ENCODE peak calls at places on chromosomes 4 and X, in six cellular contexts. I is K562, B is GM12891, H is H1, Q is HepG2, Z is GM12878. X is an unnamed sample.

GRCh38 chr4:157572951-157573350 is 352.4 kb downstream of the GRIA2 start:
- DNase-seq in I (no peak), B (no peak), H (no peak), Q (no peak), Z (no peak), X (no peak)

GRCh38 chrX:70208479-70208878 is 26.0 kb upstream of the AWAT1 start:
- DNase-seq in I (no peak), B (no peak), H (no peak), Q (no peak), Z (no peak), X (no peak)

GRCh38 chr4:65007841-65008439 is 598.7 kb upstream of the TECRL start:
- DNase-seq in I (peak), B (peak), H (no peak), Q (peak), Z (no peak), X (no peak)

GRCh38 chr4:106746451-106746850 is 289.7 kb downstream of the DKK2 start:
- DNase-seq in I (no peak), B (no peak), H (no peak), Q (no peak), Z (no peak), X (no peak)

GRCh38 chr4:163988391-163988790 is 493.9 kb downstream of the TMA16 start:
- DNase-seq in I (no peak), B (no peak), H (no peak), Q (no peak), Z (no peak), X (no peak)

GRCh38 chrX:15739886-15740285 is 1.8 kb downstream of the CA5B start:
- DNase-seq in I (no peak), B (no peak), H (no peak), Q (no peak), Z (no peak), X (no peak)

GRCh38 chr4:141759796-141760425 is 123.5 kb downstream of the IL15 start:
- DNase-seq in I (no peak), B (no peak), H (no peak), Q (no peak), Z (no peak), X (no peak)

GRCh38 chr4:88522702-88523324 is 763 bp downstream of the PYURF start:
- DNase-seq in I (peak), B (peak), H (no peak), Q (peak), Z (no peak), X (peak)

GRCh38 chrX:40108959-40109287 is 11.2 kb upstream of the BCOR start:
- DNase-seq in I (peak), B (no peak), H (no peak), Q (no peak), Z (no peak), X (peak)

GRCh38 chrX:54484666-54485065 is 11.4 kb downstream of the FGD1 start:
- DNase-seq in I (no peak), B (no peak), H (no peak), Q (no peak), Z (no peak), X (no peak)

GRCh38 chrX:137926090-137926489 is 360.2 kb downstream of the ZIC3 start:
- DNase-seq in I (peak), B (no peak), H (no peak), Q (no peak), Z (no peak), X (no peak)

GRCh38 chr4:180855184-180855583 is 1388.0 kb upstream of the TENM3 start:
- DNase-seq in I (no peak), B (no peak), H (no peak), Q (no peak), Z (no peak), X (no peak)

GRCh38 chrX:44244008-44244407 is 99.5 kb downstream of the EFHC2 start:
- DNase-seq in I (peak), B (no peak), H (no peak), Q (no peak), Z (no peak), X (no peak)

GRCh38 chr4:138938371-138938699 is 77.2 kb upstream of the NOCT start:
- DNase-seq in I (peak), B (no peak), H (no peak), Q (peak), Z (no peak), X (no peak)

GRCh38 chr4:5720980-5721379 is 10.0 kb downstream of the EVC start:
- DNase-seq in I (no peak), B (no peak), H (no peak), Q (no peak), Z (no peak), X (no peak)

GRCh38 chrX:19554786-19555185 is 39.5 kb upstream of the MAP3K15 start:
- DNase-seq in I (no peak), B (no peak), H (no peak), Q (no peak), Z (peak), X (no peak)

GRCh38 chrX:8981742-8982141 is 52.2 kb downstream of the FAM9B start:
- DNase-seq in I (no peak), B (no peak), H (no peak), Q (no peak), Z (no peak), X (no peak)

GRCh38 chr4:134787315-134787714 is 585.7 kb upstream of the PABPC4L start:
- DNase-seq in I (no peak), B (no peak), H (no peak), Q (no peak), Z (no peak), X (no peak)

GRCh38 chrX:78573630-78574029 is 85.5 kb downstream of the RTL3 start:
- DNase-seq in I (no peak), B (no peak), H (no peak), Q (no peak), Z (no peak), X (no peak)

GRCh38 chr4:147754037-147754445 is 22.2 kb downstream of the ARHGAP10 start:
- DNase-seq in I (no peak), B (no peak), H (no peak), Q (no peak), Z (no peak), X (no peak)

GRCh38 chr4:142418697-142419096 is 427.4 kb downstream of the INPP4B start:
- DNase-seq in I (no peak), B (no peak), H (no peak), Q (no peak), Z (no peak), X (no peak)

GRCh38 chrX:142089193-142089592 is 115.9 kb downstream of the MAGEC2 start:
- DNase-seq in I (no peak), B (no peak), H (no peak), Q (no peak), Z (no peak), X (no peak)

GRCh38 chr4:83865417-83866150 is 329.7 kb downstream of the GPAT3 start:
- DNase-seq in I (no peak), B (no peak), H (no peak), Q (no peak), Z (no peak), X (no peak)

GRCh38 chr4:111187108-111187507 is 564.2 kb upstream of the PITX2 start:
- DNase-seq in I (no peak), B (no peak), H (no peak), Q (no peak), Z (no peak), X (no peak)

GRCh38 chr4:122764808-122765189 is 32.3 kb downstream of the BBS12 start:
- DNase-seq in I (no peak), B (no peak), H (no peak), Q (no peak), Z (no peak), X (no peak)

GRCh38 chrX:31224321-31225012 is 152.6 kb upstream of the FTHL17 start:
- DNase-seq in I (no peak), B (no peak), H (no peak), Q (no peak), Z (no peak), X (no peak)

GRCh38 chr4:85298037-85298436 is 176.9 kb upstream of the ARHGAP24 start:
- DNase-seq in I (no peak), B (no peak), H (no peak), Q (no peak), Z (no peak), X (no peak)

GRCh38 chr4:6032249-6033244 is 14.3 kb upstream of the C4orf50 start:
- DNase-seq in I (peak), B (no peak), H (no peak), Q (no peak), Z (no peak), X (no peak)

GRCh38 chr4:52982246-52982950 is 120.3 kb downstream of the RASL11B start:
- DNase-seq in I (peak), B (no peak), H (no peak), Q (peak), Z (no peak), X (no peak)

GRCh38 chrX:151970661-151971060 is 3.8 kb downstream of the GABRE start:
- DNase-seq in I (no peak), B (no peak), H (no peak), Q (peak), Z (no peak), X (no peak)

GRCh38 chr4:13184199-13184598 is 299.9 kb downstream of the RAB28 start:
- DNase-seq in I (no peak), B (no peak), H (no peak), Q (no peak), Z (no peak), X (no peak)

GRCh38 chr4:101027721-101028120 is 319.6 kb downstream of the PPP3CA start:
- DNase-seq in I (no peak), B (no peak), H (no peak), Q (no peak), Z (no peak), X (no peak)

GRCh38 chr4:53781614-53782467 is 190.6 kb upstream of the LNX1 start:
- DNase-seq in I (no peak), B (no peak), H (no peak), Q (peak), Z (no peak), X (no peak)

GRCh38 chrX:68490644-68491043 is 8.2 kb upstream of the YIPF6 start:
- DNase-seq in I (peak), B (no peak), H (no peak), Q (peak), Z (no peak), X (no peak)

GRCh38 chr4:2259541-2260267 is 2.2 kb downstream of the MXD4 start:
- DNase-seq in I (no peak), B (no peak), H (no peak), Q (no peak), Z (no peak), X (no peak)

GRCh38 chr4:2260336-2261109 is 1.4 kb downstream of the MXD4 start:
- DNase-seq in I (no peak), B (no peak), H (no peak), Q (no peak), Z (no peak), X (no peak)

GRCh38 chr4:2262145-2262943 is 435 bp upstream of the MXD4 start:
- DNase-seq in I (peak), B (peak), H (peak), Q (peak), Z (peak), X (peak)

GRCh38 chr4:2261853-2262144 is at the start of gene MXD4:
- DNase-seq in I (no peak), B (no peak), H (no peak), Q (no peak), Z (no peak), X (no peak)

GRCh38 chr4:2261110-2261852 is 628 bp downstream of the MXD4 start:
- DNase-seq in I (peak), B (peak), H (no peak), Q (no peak), Z (no peak), X (peak)
- TF ChIP-seq POLR2AphosphoS5 in I (no peak), B (no peak), H (no peak), Q (no peak), Z (no peak), X (no peak)

DNA sequence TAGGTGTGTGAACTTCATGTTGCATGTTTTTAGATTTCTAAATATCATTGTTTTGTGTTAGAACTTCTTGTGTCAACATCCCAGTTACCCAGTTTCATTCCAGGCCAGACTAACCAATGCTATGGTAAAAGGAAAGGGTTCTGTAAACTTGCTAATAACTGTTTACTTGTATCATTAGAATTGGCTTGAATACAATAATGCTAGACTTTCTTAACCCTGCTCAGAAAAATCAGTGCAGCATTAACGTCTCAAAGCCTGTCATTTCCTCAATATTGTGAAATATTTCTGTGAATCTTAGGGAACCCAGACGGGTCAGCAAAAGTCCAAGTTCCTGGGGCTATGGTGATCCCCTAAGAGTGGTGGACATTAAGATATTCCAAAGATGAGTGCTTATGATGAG is 541.3 kb upstream of the MAGEB18 start:
- DNase-seq in I (no peak), B (no peak), H (no peak), Q (no peak), Z (no peak), X (no peak)
- TF ChIP-seq POLR2A in I (no peak), B (no peak), H (no peak), Q (no peak), Z (no peak), X (no peak)

GRCh38 chrX:1591102-1591862 is at the start of gene AKAP17A:
- DNase-seq in I (peak), B (peak), H (peak), Q (peak), Z (peak), X (peak)
- TF ChIP-seq TAF1 in I (no peak), B (peak), H (peak), Q (peak), Z (peak), X (no peak)

GRCh38 chr4:124437853-124438495 is 274.6 kb downstream of the ANKRD50 start:
- DNase-seq in I (peak), B (no peak), H (no peak), Q (no peak), Z (no peak), X (no peak)
- TF ChIP-seq POLR2AphosphoS5 in I (no peak), B (no peak), H (no peak), Q (no peak), Z (no peak), X (no peak)

DNA sequence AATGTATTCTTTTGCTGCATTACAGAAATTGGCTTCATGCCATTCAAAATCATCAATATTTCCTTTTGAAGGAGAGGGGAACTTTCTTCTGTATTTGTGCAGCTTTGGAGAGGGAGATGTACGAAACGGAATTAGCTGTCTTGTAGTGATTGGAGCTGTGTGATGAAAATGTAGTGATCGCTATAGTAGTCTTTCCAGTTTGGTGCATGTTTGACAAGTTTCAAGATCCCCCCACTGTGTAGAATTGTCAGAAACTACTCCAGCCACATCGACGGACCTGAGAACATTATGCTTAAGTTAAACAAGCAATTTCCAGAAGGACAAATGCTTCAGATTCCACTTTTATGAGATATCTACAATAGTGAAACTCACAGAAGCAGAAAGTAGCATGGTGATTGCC is 21.6 kb upstream of the MAGEA1 start:
- DNase-seq in I (no peak), B (no peak), H (no peak), Q (no peak), Z (no peak), X (no peak)
- TF ChIP-seq POLR2A in I (no peak), B (no peak), H (no peak), Q (no peak), Z (no peak), X (no peak)

GRCh38 chr4:39576268-39576667 is 49.0 kb upstream of the UGDH start:
- DNase-seq in I (no peak), B (no peak), H (no peak), Q (no peak), Z (no peak), X (no peak)
- TF ChIP-seq TAF1 in I (no peak), B (no peak), H (no peak), Q (no peak), Z (no peak), X (no peak)

GRCh38 chrX:75596178-75596577 is 73.3 kb upstream of the ZDHHC15 start:
- DNase-seq in I (no peak), B (no peak), H (no peak), Q (no peak), Z (no peak), X (no peak)
- TF ChIP-seq POLR2AphosphoS5 in I (no peak), B (no peak), H (no peak), Q (no peak), Z (no peak), X (no peak)

X was measured in GM12892.